ENCODE peak calls at places on chromosome 22, in nine cellular contexts. Z is activated naive CD8-positive, alpha-beta T cell treated with anti-CD3 and anti-CD28 coated beads, Interleukin-2, amount 50 U/mL, for 16 hours; M is sciatic nerve; Y is T-cell; W is GM13976; P is brain microvascular endothelial cell; L is neural crest cell; S is D341Med; F is T-helper 2 cell. X is an unnamed sample.

GRCh38 chr22:45887202-45888131 is 89.5 kb downstream of the WNT7B start:
- DNase-seq in Z (no peak), M (peak; percentile 25), Y (no peak), W (no peak), P (no peak), L (no peak), S (no peak), F (no peak), X (no peak)

GRCh38 chr22:16827506-16827905 is 2.3 kb upstream of the XKR3 start:
- DNase-seq in Z (no peak), M (no peak), Y (no peak), W (no peak), P (no peak), L (no peak), S (no peak), F (no peak), X (no peak)

GRCh38 chr22:37051629-37052385 is at the start of gene KCTD17:
- DNase-seq in Z (peak; percentile 45), M (peak; percentile 80), Y (peak; percentile 64), W (peak; percentile 98), P (peak; percentile 52), L (peak; percentile 51), S (peak; percentile 93), F (peak; percentile 47), X (peak; percentile 83)

GRCh38 chr22:20433191-20433590 is 4.4 kb downstream of the SCARF2 start:
- DNase-seq in Z (no peak), M (peak; percentile 50), Y (no peak), W (peak; percentile 18), P (no peak), L (no peak), S (peak; percentile 20), F (no peak), X (no peak)

GRCh38 chr22:23820748-23821211 is 18.0 kb downstream of the DERL3 start:
- DNase-seq in Z (no peak), M (no peak), Y (no peak), W (no peak), P (no peak), L (no peak), S (no peak), F (no peak), X (no peak)

GRCh38 chr22:42439821-42440674 is 7.8 kb upstream of the NFAM1 start:
- DNase-seq in Z (no peak), M (peak; percentile 78), Y (no peak), W (peak; percentile 40), P (peak; percentile 9), L (no peak), S (no peak), F (no peak), X (peak; percentile 33)

GRCh38 chr22:49018601-49019000 is 809.1 kb downstream of the BRD1 start:
- DNase-seq in Z (no peak), M (peak; percentile 37), Y (no peak), W (no peak), P (no peak), L (no peak), S (no peak), F (no peak), X (no peak)

GRCh38 chr22:47056361-47056760 is 293.9 kb downstream of the TBC1D22A start:
- DNase-seq in Z (no peak), M (no peak), Y (no peak), W (no peak), P (no peak), L (no peak), S (no peak), F (no peak), X (no peak)

GRCh38 chr22:42844756-42845155 is 12.3 kb downstream of the ARFGAP3 start:
- DNase-seq in Z (no peak), M (no peak), Y (no peak), W (no peak), P (no peak), L (no peak), S (no peak), F (no peak), X (peak; percentile 92)

GRCh38 chr22:38802671-38803121 is 8.8 kb upstream of the DNAL4 start:
- DNase-seq in Z (no peak), M (no peak), Y (no peak), W (no peak), P (peak; percentile 72), L (no peak), S (peak; percentile 41), F (no peak), X (peak; percentile 95)

GRCh38 chr22:34334893-34335292 is 414.6 kb upstream of the LARGE1 start:
- DNase-seq in Z (no peak), M (no peak), Y (no peak), W (no peak), P (no peak), L (no peak), S (no peak), F (no peak), X (no peak)

GRCh38 chr22:46851941-46852340 is 89.5 kb downstream of the TBC1D22A start:
- DNase-seq in Z (no peak), M (no peak), Y (no peak), W (no peak), P (no peak), L (no peak), S (no peak), F (no peak), X (no peak)